ENCODE peak calls at places on chromosomes 3 and 15, in six cellular contexts. C is endothelial cell of umbilical vein, X is A549, G is HepG2, O is K562, N is GM12878. S is an unnamed sample.

GRCh38 chr3:147418352-147418751 is 9.2 kb downstream of the ZIC1 start:
- DNase-seq in O (no peak), N (no peak), X (no peak), C (no peak), G (no peak), S (no peak)

GRCh38 chr3:38534180-38534579 is 38.0 kb downstream of the EXOG start:
- DNase-seq in O (no peak), C (no peak), X (no peak), G (no peak), N (no peak), S (no peak)

GRCh38 chr15:35540885-35541284 is 5.1 kb downstream of the DPH6 start:
- DNase-seq in N (no peak), O (no peak), C (no peak), X (no peak), G (no peak), S (no peak)

GRCh38 chr3:146469206-146470017 is at the start of gene PLSCR2:
- DNase-seq in C (peak), O (peak), G (no peak), X (peak), N (peak), S (no peak)

GRCh38 chr15:81901323-81901722 is 144.5 kb downstream of the MEX3B start:
- DNase-seq in C (no peak), X (no peak), O (no peak), G (no peak), N (no peak), S (no peak)

GRCh38 chr15:29275855-29276254 is 6.2 kb upstream of the NSMCE3 start:
- DNase-seq in X (no peak), G (no peak), O (no peak), N (no peak), C (no peak), S (no peak)

GRCh38 chr3:138686771-138687221 is 78.2 kb downstream of the FAIM start:
- DNase-seq in C (peak), X (no peak), O (no peak), G (peak), N (peak), S (peak)

GRCh38 chr3:194572944-194573491 is 60.2 kb downstream of the TMEM44 start:
- DNase-seq in N (no peak), X (no peak), G (no peak), O (no peak), C (no peak), S (no peak)

GRCh38 chr3:140470962-140471361 is 206.9 kb upstream of the TRIM42 start:
- DNase-seq in O (no peak), N (no peak), X (no peak), C (no peak), G (no peak), S (no peak)

GRCh38 chr3:15820911-15821310 is 23.1 kb upstream of the ANKRD28 start:
- DNase-seq in C (no peak), N (no peak), O (no peak), G (no peak), X (no peak), S (no peak)

GRCh38 chr15:66928101-66928500 is 137.3 kb upstream of the SMAD3 start:
- DNase-seq in X (no peak), N (no peak), G (no peak), O (no peak), C (no peak), S (no peak)

GRCh38 chr15:66928784-66929183 is 136.6 kb upstream of the SMAD3 start:
- DNase-seq in C (no peak), G (no peak), O (no peak), N (no peak), X (no peak), S (no peak)

GRCh38 chr15:66925721-66926120 is 139.7 kb upstream of the SMAD3 start:
- DNase-seq in G (no peak), X (no peak), O (no peak), C (no peak), N (no peak), S (no peak)

GRCh38 chr15:66929843-66930242 is 135.6 kb upstream of the SMAD3 start:
- DNase-seq in G (no peak), O (no peak), N (no peak), X (no peak), C (no peak), S (no peak)

GRCh38 chr15:66927326-66928077 is 137.9 kb upstream of the SMAD3 start:
- DNase-seq in O (no peak), G (no peak), C (peak), X (no peak), N (no peak), S (no peak)
- TF ChIP-seq MYC in O (no peak), G (no peak), C (no peak), X (no peak), N (no peak), S (no peak)

GRCh38 chr3:186360779-186361178 is 1.3 kb downstream of the DGKG start:
- DNase-seq in O (no peak), G (no peak), N (no peak), C (no peak), X (no peak), S (peak)

GRCh38 chr3:186362409-186362757 is 349 bp upstream of the DGKG start:
- DNase-seq in O (no peak), G (peak), C (no peak), X (peak), N (no peak), S (no peak)

GRCh38 chr3:186361246-186361611 is 805 bp downstream of the DGKG start:
- DNase-seq in X (no peak), G (no peak), C (no peak), O (no peak), N (no peak), S (peak)

GRCh38 chr3:186362988-186363387 is 954 bp upstream of the DGKG start:
- DNase-seq in G (no peak), X (no peak), N (no peak), O (no peak), C (no peak), S (no peak)

DNA sequence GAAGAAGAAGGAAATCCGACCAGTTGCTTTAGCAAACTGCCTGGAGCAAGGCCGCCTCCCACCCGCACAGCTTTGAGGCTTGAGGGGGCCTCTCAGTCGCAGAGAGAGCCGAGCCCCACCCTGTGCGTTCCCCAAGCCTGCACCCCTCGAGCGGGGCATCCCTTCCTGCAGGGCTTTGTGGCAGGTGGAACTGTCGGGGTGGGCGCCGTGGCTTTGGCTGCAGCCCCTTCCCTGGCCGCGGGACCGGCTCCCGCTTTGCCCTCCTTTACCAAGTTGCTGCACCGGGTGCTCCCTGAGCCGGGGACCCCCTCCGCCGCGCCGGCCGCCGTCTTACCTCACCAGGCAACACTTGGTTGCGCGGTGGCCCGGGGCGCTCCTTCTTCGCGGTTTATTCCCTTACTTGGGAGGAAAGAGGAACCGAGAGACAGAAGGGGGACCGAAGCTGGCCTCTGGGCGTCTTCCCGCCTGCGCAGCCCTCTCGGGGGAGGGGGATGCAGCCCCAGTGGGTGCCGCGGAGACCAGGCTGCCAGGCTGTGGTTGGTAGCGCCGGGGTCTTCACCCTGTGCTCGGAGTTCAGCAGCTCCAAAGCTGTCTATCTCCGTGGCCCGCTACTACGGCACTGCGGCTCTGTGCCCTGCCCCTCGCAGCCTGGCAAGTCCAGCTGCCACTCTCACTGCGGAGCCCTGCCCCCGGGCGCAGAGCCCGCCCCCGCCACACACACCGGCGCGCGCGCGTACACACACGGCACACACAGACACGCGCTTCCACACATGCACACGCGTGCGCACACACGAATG is at the start of gene DGKG:
- DNase-seq in X (peak), G (no peak), O (no peak), C (no peak), N (no peak), S (peak)
- TF ChIP-seq POLR2A in X (no peak), G (no peak), O (no peak), C (no peak), N (no peak), S (peak)

GRCh38 chr3:11539677-11540076 is 104.0 kb downstream of the VGLL4 start:
- DNase-seq in C (no peak), G (no peak), O (no peak), X (no peak), N (no peak), S (no peak)
- TF ChIP-seq CTCF in C (no peak), G (no peak), O (no peak), X (no peak), N (no peak), S (no peak)

GRCh38 chr3:9715764-9716437 is 12.3 kb downstream of the CPNE9 start:
- DNase-seq in N (no peak), O (peak), C (peak), G (peak), X (peak), S (peak)
- TF ChIP-seq MYC in N (no peak), O (peak), C (no peak), G (no peak), X (no peak), S (peak)

GRCh38 chr15:63155486-63155885 is 1.8 kb downstream of the RPS27L start:
- DNase-seq in G (peak), C (no peak), X (no peak), N (no peak), O (no peak), S (no peak)

GRCh38 chr15:63156086-63156707 is 1.1 kb downstream of the RPS27L start:
- DNase-seq in G (no peak), O (no peak), N (no peak), X (no peak), C (peak), S (peak)

GRCh38 chr15:63156708-63157065 is 590 bp downstream of the RPS27L start:
- DNase-seq in N (no peak), G (peak), C (peak), O (peak), X (no peak), S (peak)

GRCh38 chr15:63157891-63158431 is 684 bp upstream of the RPS27L start:
- DNase-seq in C (peak), G (peak), N (no peak), X (peak), O (peak), S (peak)

GRCh38 chr15:63157066-63157890 is at the start of gene RPS27L:
- DNase-seq in X (peak), O (peak), N (peak), C (peak), G (peak), S (peak)
- TF ChIP-seq POLR2A in X (peak), O (peak), N (peak), C (peak), G (peak), S (peak)

GRCh38 chr15:88342666-88343065 is 86.1 kb upstream of the NTRK3 start:
- DNase-seq in G (no peak), C (no peak), O (no peak), N (no peak), X (no peak), S (no peak)

GRCh38 chr15:88335074-88335473 is 78.5 kb upstream of the NTRK3 start:
- DNase-seq in X (no peak), C (no peak), G (no peak), O (no peak), N (no peak), S (no peak)

GRCh38 chr15:88334436-88334835 is 77.9 kb upstream of the NTRK3 start:
- DNase-seq in N (no peak), O (no peak), C (peak), G (no peak), X (no peak), S (no peak)

GRCh38 chr15:88341653-88342052 is 85.1 kb upstream of the NTRK3 start:
- DNase-seq in G (no peak), O (no peak), X (no peak), N (no peak), C (no peak), S (no peak)

GRCh38 chr15:88337993-88338392 is 81.5 kb upstream of the NTRK3 start:
- DNase-seq in G (no peak), O (no peak), C (no peak), X (no peak), N (no peak), S (no peak)
- TF ChIP-seq CTCF in G (no peak), O (no peak), C (no peak), X (peak), N (no peak), S (no peak)

DNA sequence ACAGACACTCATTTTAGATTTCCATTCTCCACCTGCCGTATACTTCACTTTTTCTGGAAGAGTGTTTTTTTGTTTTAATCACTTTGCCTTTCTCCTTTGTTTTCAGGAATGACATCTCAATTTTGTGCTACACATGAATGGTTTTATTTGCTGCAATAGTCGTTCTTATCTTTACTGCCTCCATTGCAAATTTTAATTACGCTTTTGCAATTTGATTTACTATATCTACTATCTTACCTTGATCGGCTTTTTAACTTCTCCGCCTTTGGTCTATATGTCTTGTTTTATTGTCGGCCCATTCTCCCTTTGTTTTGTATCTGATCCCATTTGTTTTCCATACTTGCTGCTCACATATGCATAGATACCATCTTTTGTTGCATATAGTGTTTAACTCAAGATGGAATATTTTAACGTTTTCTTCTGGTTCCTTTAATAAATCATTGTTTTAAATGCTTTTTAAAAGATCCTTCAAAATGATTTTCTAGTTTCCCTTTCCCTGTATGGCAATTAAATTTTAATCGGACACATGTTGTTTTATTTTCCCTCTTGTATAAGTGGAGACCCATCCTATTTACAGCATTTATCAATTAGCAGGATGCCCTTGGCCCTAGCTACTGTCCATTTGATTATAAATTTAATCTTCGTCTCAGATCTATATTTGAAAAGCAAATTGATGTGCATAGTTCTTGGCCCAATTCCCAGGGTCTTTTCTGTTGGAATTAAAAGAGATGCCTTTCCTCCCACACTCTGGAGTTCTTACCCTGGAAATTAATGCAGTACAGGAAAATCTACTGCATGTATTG is 97.2 kb upstream of the CNTN4 start:
- DNase-seq in C (no peak), G (no peak), N (no peak), X (no peak), O (no peak), S (no peak)
- TF ChIP-seq MYC in C (no peak), G (no peak), N (no peak), X (no peak), O (no peak), S (no peak)